ENCODE peak calls at places on chromosomes 7 and 10, in seven cellular contexts. U is H9, L is neuronal stem cell, E is mesenchymal stem cell, V is mesendoderm, J is H1, C is trophoblast cell. Y is an unnamed sample.

GRCh38 chr10:35208536-35208935 is 81.9 kb downstream of the CREM start:
- DNase-seq in U (no peak), L (no peak), E (no peak), V (no peak), J (no peak), C (no peak), Y (no peak)

GRCh38 chr10:26534384-26534783 is 96.2 kb downstream of the APBB1IP start:
- DNase-seq in U (peak), L (no peak), E (no peak), V (peak), J (peak), C (no peak), Y (no peak)

GRCh38 chr10:71748671-71749191 is 24.6 kb downstream of the VSIR start:
- DNase-seq in U (peak), L (no peak), E (no peak), V (no peak), J (no peak), C (no peak), Y (no peak)

GRCh38 chr7:85186083-85186520 is 754 bp downstream of the SEMA3D start:
- DNase-seq in U (peak), L (peak), E (peak), V (peak), J (no peak), C (no peak), Y (peak)

GRCh38 chr10:12264204-12264908 is 68.4 kb downstream of the CDC123 start:
- DNase-seq in U (peak), L (peak), E (peak), V (peak), J (peak), C (peak), Y (peak)

GRCh38 chr10:33134011-33134751 is 176.2 kb upstream of the ITGB1 start:
- DNase-seq in U (no peak), L (no peak), E (peak), V (no peak), J (no peak), C (peak), Y (peak)

GRCh38 chr7:112556633-112557032 is 75.8 kb downstream of the LSMEM1 start:
- DNase-seq in U (no peak), L (no peak), E (no peak), V (no peak), J (no peak), C (no peak), Y (peak)

GRCh38 chr7:2641406-2642393 is 9.9 kb downstream of the TTYH3 start:
- DNase-seq in U (peak), L (peak), E (peak), V (peak), J (no peak), C (peak), Y (peak)

GRCh38 chr10:43041422-43042342 is 35.2 kb upstream of the RET start:
- DNase-seq in U (no peak), L (no peak), E (no peak), V (no peak), J (no peak), C (no peak), Y (no peak)

GRCh38 chr7:157265051-157265450 is 71.8 kb upstream of the DNAJB6 start:
- DNase-seq in U (no peak), L (no peak), E (no peak), V (no peak), J (no peak), C (no peak), Y (no peak)

GRCh38 chr7:54429106-54429505 is 113.1 kb upstream of the VSTM2A start:
- DNase-seq in U (no peak), L (no peak), E (no peak), V (no peak), J (no peak), C (no peak), Y (no peak)

GRCh38 chr10:49153971-49154370 is 20.1 kb upstream of the FAM170B start:
- DNase-seq in U (no peak), L (no peak), E (peak), V (no peak), J (no peak), C (no peak), Y (peak)

DNA sequence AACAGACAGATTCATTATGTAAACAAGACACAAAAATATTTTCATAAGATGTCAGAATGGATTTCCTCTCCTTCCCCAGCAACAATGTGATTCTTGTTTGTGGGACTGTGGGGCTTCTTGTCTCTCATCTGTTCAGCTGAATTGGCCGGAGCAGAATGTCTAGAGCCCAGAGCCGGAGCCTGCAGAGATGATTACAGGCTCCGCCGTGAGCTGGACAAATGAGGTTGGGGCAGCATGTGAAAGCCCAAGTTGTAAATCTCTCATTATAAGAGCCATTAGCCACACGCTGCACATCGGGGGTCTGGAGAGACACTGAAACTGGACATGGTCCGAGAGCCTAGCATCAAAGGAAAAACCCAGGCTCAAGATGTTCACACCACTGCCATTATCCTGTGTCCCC is 137.0 kb upstream of the ADAM12 start:
- DNase-seq in U (no peak), L (no peak), E (no peak), V (no peak), J (no peak), C (no peak), Y (no peak)
- H3K23ac ChIP-seq in U (no peak), L (no peak), E (no peak), V (no peak), J (no peak), C (no peak), Y (no peak)

GRCh38 chr10:57706576-57707299 is 561.0 kb downstream of the IPMK start:
- DNase-seq in U (no peak), L (no peak), E (no peak), V (no peak), J (no peak), C (no peak), Y (no peak)

DNA sequence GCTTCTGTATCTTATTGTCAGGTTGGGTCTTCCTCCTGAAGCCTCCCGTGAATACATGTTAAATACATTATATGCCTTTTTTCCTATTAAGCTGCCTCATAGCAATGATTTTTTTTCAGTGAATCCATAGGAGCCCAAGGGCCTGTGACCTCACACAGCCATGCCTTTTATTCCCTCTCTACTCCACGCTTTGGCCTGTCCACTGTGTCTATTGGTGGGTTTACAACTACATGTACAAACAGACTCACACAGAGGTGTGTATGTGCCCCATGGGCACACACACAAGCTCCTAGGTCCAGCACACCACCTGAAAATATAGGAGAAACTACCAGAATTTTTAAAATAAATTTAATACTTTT is 560.4 kb downstream of the IPMK start:
- DNase-seq in U (no peak), L (no peak), E (no peak), V (no peak), J (no peak), C (no peak), Y (no peak)
- H3K23ac ChIP-seq in U (no peak), L (no peak), E (no peak), V (no peak), J (no peak), C (no peak), Y (no peak)

GRCh38 chr10:88082806-88083596 is 219.6 kb downstream of the PTEN start:
- DNase-seq in U (no peak), L (no peak), E (no peak), V (no peak), J (no peak), C (no peak), Y (no peak)
- H3K23ac ChIP-seq in U (no peak), L (no peak), E (no peak), V (no peak), J (no peak), C (no peak), Y (no peak)

DNA sequence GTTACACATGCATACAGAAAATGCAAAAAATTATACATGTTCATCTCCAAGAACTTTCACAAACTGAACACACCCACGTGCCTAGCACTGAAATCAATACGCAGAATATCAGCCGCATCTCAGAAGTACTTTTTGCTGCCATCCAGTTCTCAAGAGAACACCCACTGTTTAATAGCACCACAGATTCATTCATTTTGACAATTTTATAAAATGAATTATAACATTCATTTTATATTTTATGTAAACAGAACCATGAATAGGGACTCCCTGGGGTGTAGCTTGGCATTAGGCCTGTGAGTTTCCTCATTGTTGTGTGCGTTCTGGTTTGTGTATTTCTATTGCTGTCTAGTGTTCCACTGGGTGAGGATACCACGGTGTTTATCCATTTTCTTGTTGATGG is 77.3 kb upstream of the PIP4K2A start:
- DNase-seq in U (no peak), L (no peak), E (no peak), V (no peak), J (no peak), C (no peak), Y (no peak)
- H3K23ac ChIP-seq in U (no peak), L (no peak), E (no peak), V (no peak), J (no peak), C (no peak), Y (no peak)

GRCh38 chr10:3749011-3749410 is 36.0 kb downstream of the KLF6 start:
- DNase-seq in U (no peak), L (no peak), E (no peak), V (no peak), J (no peak), C (no peak), Y (no peak)

GRCh38 chr10:3747984-3748383 is 37.0 kb downstream of the KLF6 start:
- DNase-seq in U (no peak), L (no peak), E (no peak), V (no peak), J (no peak), C (no peak), Y (no peak)

GRCh38 chr10:3748484-3748883 is 36.5 kb downstream of the KLF6 start:
- DNase-seq in U (no peak), L (no peak), E (no peak), V (no peak), J (no peak), C (no peak), Y (no peak)

GRCh38 chr10:3746634-3747033 is 38.4 kb downstream of the KLF6 start:
- DNase-seq in U (no peak), L (no peak), E (no peak), V (no peak), J (no peak), C (no peak), Y (no peak)

GRCh38 chr10:3747248-3747960 is 37.6 kb downstream of the KLF6 start:
- DNase-seq in U (no peak), L (no peak), E (no peak), V (no peak), J (no peak), C (no peak), Y (no peak)
- H3K23ac ChIP-seq in U (no peak), L (no peak), E (no peak), V (no peak), J (no peak), C (no peak), Y (no peak)

GRCh38 chr7:136055266-136055665 is 78.1 kb upstream of the MTPN start:
- DNase-seq in U (no peak), L (no peak), E (no peak), V (no peak), J (no peak), C (no peak), Y (no peak)

GRCh38 chr7:136053689-136054485 is 76.7 kb upstream of the MTPN start:
- DNase-seq in U (no peak), L (no peak), E (no peak), V (no peak), J (no peak), C (no peak), Y (no peak)

GRCh38 chr7:136058561-136058960 is 81.4 kb upstream of the MTPN start:
- DNase-seq in U (no peak), L (no peak), E (no peak), V (no peak), J (no peak), C (no peak), Y (no peak)

GRCh38 chr7:136057509-136057908 is 80.3 kb upstream of the MTPN start:
- DNase-seq in U (no peak), L (no peak), E (no peak), V (no peak), J (no peak), C (no peak), Y (no peak)

DNA sequence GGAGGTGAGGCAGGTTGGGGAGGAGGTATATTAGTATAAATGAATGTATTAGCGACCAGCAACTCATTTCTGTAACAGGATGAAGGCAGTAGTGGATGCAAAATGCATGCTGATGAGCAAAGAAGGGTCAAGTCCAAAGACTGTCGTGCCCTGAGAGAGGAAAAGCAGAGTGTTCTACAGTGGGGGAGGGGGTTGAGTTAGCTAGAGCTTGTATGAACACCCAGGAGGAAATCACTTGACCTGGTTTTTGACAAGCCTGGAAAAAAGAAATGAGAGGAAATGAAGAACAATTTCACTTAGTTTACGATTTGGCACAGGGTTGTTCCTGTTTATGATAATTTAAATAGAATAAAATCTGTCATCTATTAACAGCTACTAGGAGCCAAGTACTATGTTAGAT is 79.7 kb upstream of the MTPN start:
- DNase-seq in U (no peak), L (no peak), E (no peak), V (peak), J (no peak), C (no peak), Y (no peak)
- H3K23ac ChIP-seq in U (no peak), L (no peak), E (no peak), V (no peak), J (no peak), C (no peak), Y (no peak)